ENCODE peak calls at places on chromosome 9, in ten cellular contexts. One of them, this sample, is unnamed.
A peak's percentile ranks its signal among the peaks of the same experiment; 100 is the strongest.

GRCh38 chr9:93325307-93326035 is 126.0 kb upstream of the FAM120A start:
- DNase-seq in skeletal muscle cell: no peak
- DNase-seq in T-helper 2 cell: no peak
- DNase-seq in A549: no peak
- DNase-seq in NT2/D1: no peak
- DNase-seq in Calu3: no peak
- DNase-seq in PC-9: no peak
- DNase-seq in stimulated activated CD4-positive, alpha-beta T cell treated with anti-CD3 and anti-CD28 coated beads, Interleukin-15, amount 100 ng/mL, for 24 hours: no peak
- DNase-seq in occipital lobe: no peak
- DNase-seq in Daoy: no peak
- DNase-seq in this sample: no peak

GRCh38 chr9:110047955-110048472 is 159.9 kb downstream of the C9orf152 start:
- DNase-seq in skeletal muscle cell: no peak
- DNase-seq in T-helper 2 cell: no peak
- DNase-seq in A549: no peak
- DNase-seq in NT2/D1: no peak
- DNase-seq in Calu3: no peak
- DNase-seq in PC-9: no peak
- DNase-seq in stimulated activated CD4-positive, alpha-beta T cell treated with anti-CD3 and anti-CD28 coated beads, Interleukin-15, amount 100 ng/mL, for 24 hours: no peak
- DNase-seq in occipital lobe: no peak
- DNase-seq in Daoy: no peak
- DNase-seq in this sample: peak; percentile 22

GRCh38 chr9:137167752-137168574 is 1.9 kb downstream of the LRRC26 start:
- DNase-seq in skeletal muscle cell: no peak
- DNase-seq in T-helper 2 cell: no peak
- DNase-seq in A549: no peak
- DNase-seq in NT2/D1: no peak
- DNase-seq in Calu3: no peak
- DNase-seq in PC-9: peak; percentile 70
- DNase-seq in stimulated activated CD4-positive, alpha-beta T cell treated with anti-CD3 and anti-CD28 coated beads, Interleukin-15, amount 100 ng/mL, for 24 hours: no peak
- DNase-seq in occipital lobe: no peak
- DNase-seq in Daoy: peak; percentile 43
- DNase-seq in this sample: no peak

GRCh38 chr9:88960632-88961031 is 30.6 kb upstream of the S1PR3 start:
- DNase-seq in skeletal muscle cell: no peak
- DNase-seq in T-helper 2 cell: no peak
- DNase-seq in A549: no peak
- DNase-seq in NT2/D1: no peak
- DNase-seq in Calu3: no peak
- DNase-seq in PC-9: no peak
- DNase-seq in stimulated activated CD4-positive, alpha-beta T cell treated with anti-CD3 and anti-CD28 coated beads, Interleukin-15, amount 100 ng/mL, for 24 hours: no peak
- DNase-seq in occipital lobe: no peak
- DNase-seq in Daoy: no peak
- DNase-seq in this sample: no peak

GRCh38 chr9:84756156-84756555 is 86.6 kb downstream of the NTRK2 start:
- DNase-seq in skeletal muscle cell: no peak
- DNase-seq in T-helper 2 cell: no peak
- DNase-seq in A549: no peak
- DNase-seq in NT2/D1: no peak
- DNase-seq in Calu3: no peak
- DNase-seq in PC-9: no peak
- DNase-seq in stimulated activated CD4-positive, alpha-beta T cell treated with anti-CD3 and anti-CD28 coated beads, Interleukin-15, amount 100 ng/mL, for 24 hours: no peak
- DNase-seq in occipital lobe: no peak
- DNase-seq in Daoy: no peak
- DNase-seq in this sample: no peak

GRCh38 chr9:73200694-73201432 is 49.2 kb downstream of the ANXA1 start:
- DNase-seq in skeletal muscle cell: no peak
- DNase-seq in T-helper 2 cell: peak; percentile 8
- DNase-seq in A549: no peak
- DNase-seq in NT2/D1: peak; percentile 15
- DNase-seq in Calu3: no peak
- DNase-seq in PC-9: peak; percentile 8
- DNase-seq in stimulated activated CD4-positive, alpha-beta T cell treated with anti-CD3 and anti-CD28 coated beads, Interleukin-15, amount 100 ng/mL, for 24 hours: no peak
- DNase-seq in occipital lobe: no peak
- DNase-seq in Daoy: no peak
- DNase-seq in this sample: no peak

GRCh38 chr9:135993840-135994776 is 32.9 kb upstream of the UBAC1 start:
- DNase-seq in skeletal muscle cell: no peak
- DNase-seq in T-helper 2 cell: no peak
- DNase-seq in A549: no peak
- DNase-seq in NT2/D1: no peak
- DNase-seq in Calu3: no peak
- DNase-seq in PC-9: no peak
- DNase-seq in stimulated activated CD4-positive, alpha-beta T cell treated with anti-CD3 and anti-CD28 coated beads, Interleukin-15, amount 100 ng/mL, for 24 hours: no peak
- DNase-seq in occipital lobe: no peak
- DNase-seq in Daoy: no peak
- DNase-seq in this sample: no peak

GRCh38 chr9:36862206-36863145 is 171.6 kb downstream of the PAX5 start:
- DNase-seq in skeletal muscle cell: peak; percentile 6
- DNase-seq in T-helper 2 cell: no peak
- DNase-seq in A549: peak; percentile 60
- DNase-seq in NT2/D1: peak; percentile 43
- DNase-seq in Calu3: peak; percentile 28
- DNase-seq in PC-9: peak; percentile 33
- DNase-seq in stimulated activated CD4-positive, alpha-beta T cell treated with anti-CD3 and anti-CD28 coated beads, Interleukin-15, amount 100 ng/mL, for 24 hours: peak; percentile 32
- DNase-seq in occipital lobe: no peak
- DNase-seq in Daoy: peak; percentile 53
- DNase-seq in this sample: no peak

GRCh38 chr9:75111019-75111622 is 22.8 kb downstream of the OSTF1 start:
- DNase-seq in skeletal muscle cell: no peak
- DNase-seq in T-helper 2 cell: no peak
- DNase-seq in A549: no peak
- DNase-seq in NT2/D1: no peak
- DNase-seq in Calu3: peak; percentile 56
- DNase-seq in PC-9: peak; percentile 75
- DNase-seq in stimulated activated CD4-positive, alpha-beta T cell treated with anti-CD3 and anti-CD28 coated beads, Interleukin-15, amount 100 ng/mL, for 24 hours: no peak
- DNase-seq in occipital lobe: no peak
- DNase-seq in Daoy: no peak
- DNase-seq in this sample: no peak

GRCh38 chr9:12178634-12179033 is 514.6 kb upstream of the TYRP1 start:
- DNase-seq in skeletal muscle cell: no peak
- DNase-seq in T-helper 2 cell: no peak
- DNase-seq in A549: no peak
- DNase-seq in NT2/D1: no peak
- DNase-seq in Calu3: no peak
- DNase-seq in PC-9: no peak
- DNase-seq in stimulated activated CD4-positive, alpha-beta T cell treated with anti-CD3 and anti-CD28 coated beads, Interleukin-15, amount 100 ng/mL, for 24 hours: no peak
- DNase-seq in occipital lobe: no peak
- DNase-seq in Daoy: no peak
- DNase-seq in this sample: no peak

GRCh38 chr9:89260525-89260924 is 50.5 kb upstream of the CKS2 start:
- DNase-seq in skeletal muscle cell: no peak
- DNase-seq in T-helper 2 cell: no peak
- DNase-seq in A549: no peak
- DNase-seq in NT2/D1: no peak
- DNase-seq in Calu3: no peak
- DNase-seq in PC-9: no peak
- DNase-seq in stimulated activated CD4-positive, alpha-beta T cell treated with anti-CD3 and anti-CD28 coated beads, Interleukin-15, amount 100 ng/mL, for 24 hours: no peak
- DNase-seq in occipital lobe: no peak
- DNase-seq in Daoy: no peak
- DNase-seq in this sample: no peak

GRCh38 chr9:128626181-128626580 is 30.5 kb downstream of the DYNC2I2 start:
- DNase-seq in skeletal muscle cell: no peak
- DNase-seq in T-helper 2 cell: no peak
- DNase-seq in A549: no peak
- DNase-seq in NT2/D1: no peak
- DNase-seq in Calu3: no peak
- DNase-seq in PC-9: no peak
- DNase-seq in stimulated activated CD4-positive, alpha-beta T cell treated with anti-CD3 and anti-CD28 coated beads, Interleukin-15, amount 100 ng/mL, for 24 hours: no peak
- DNase-seq in occipital lobe: no peak
- DNase-seq in Daoy: no peak
- DNase-seq in this sample: no peak

GRCh38 chr9:8284835-8285234 is 485.3 kb upstream of the DMAC1 start:
- DNase-seq in skeletal muscle cell: no peak
- DNase-seq in T-helper 2 cell: no peak
- DNase-seq in A549: no peak
- DNase-seq in NT2/D1: no peak
- DNase-seq in Calu3: no peak
- DNase-seq in PC-9: no peak
- DNase-seq in stimulated activated CD4-positive, alpha-beta T cell treated with anti-CD3 and anti-CD28 coated beads, Interleukin-15, amount 100 ng/mL, for 24 hours: no peak
- DNase-seq in occipital lobe: no peak
- DNase-seq in Daoy: no peak
- DNase-seq in this sample: no peak

GRCh38 chr9:26502311-26502710 is 390.3 kb downstream of the CAAP1 start:
- DNase-seq in skeletal muscle cell: no peak
- DNase-seq in T-helper 2 cell: no peak
- DNase-seq in A549: no peak
- DNase-seq in NT2/D1: peak; percentile 5
- DNase-seq in Calu3: no peak
- DNase-seq in PC-9: no peak
- DNase-seq in stimulated activated CD4-positive, alpha-beta T cell treated with anti-CD3 and anti-CD28 coated beads, Interleukin-15, amount 100 ng/mL, for 24 hours: no peak
- DNase-seq in occipital lobe: no peak
- DNase-seq in Daoy: no peak
- DNase-seq in this sample: no peak

GRCh38 chr9:132168347-132168746 is 6.5 kb downstream of the NTNG2 start:
- DNase-seq in skeletal muscle cell: no peak
- DNase-seq in T-helper 2 cell: no peak
- DNase-seq in A549: no peak
- DNase-seq in NT2/D1: no peak
- DNase-seq in Calu3: no peak
- DNase-seq in PC-9: no peak
- DNase-seq in stimulated activated CD4-positive, alpha-beta T cell treated with anti-CD3 and anti-CD28 coated beads, Interleukin-15, amount 100 ng/mL, for 24 hours: no peak
- DNase-seq in occipital lobe: peak; percentile 59
- DNase-seq in Daoy: peak; percentile 77
- DNase-seq in this sample: no peak

GRCh38 chr9:101242651-101243050 is 142.2 kb downstream of the BAAT start:
- DNase-seq in skeletal muscle cell: no peak
- DNase-seq in T-helper 2 cell: no peak
- DNase-seq in A549: no peak
- DNase-seq in NT2/D1: no peak
- DNase-seq in Calu3: no peak
- DNase-seq in PC-9: no peak
- DNase-seq in stimulated activated CD4-positive, alpha-beta T cell treated with anti-CD3 and anti-CD28 coated beads, Interleukin-15, amount 100 ng/mL, for 24 hours: no peak
- DNase-seq in occipital lobe: no peak
- DNase-seq in Daoy: no peak
- DNase-seq in this sample: no peak